ENCODE peak calls at places on chromosomes 16 and 17, in four cellular contexts. One of them, this sample, is unnamed.

GRCh38 chr17:39675390-39676082 is 7.3 kb downstream of the PNMT start:
- DNase-seq in effector CD4-positive, alpha-beta T cell: no peak
- DNase-seq in Daoy: no peak
- DNase-seq in activated CD4-positive, alpha-beta T cell treated with anti-CD3 and anti-CD28 coated beads for 24 hours: no peak
- DNase-seq in this sample: no peak

GRCh38 chr16:11009027-11009755 is 64.8 kb downstream of the CLEC16A start:
- DNase-seq in activated CD4-positive, alpha-beta T cell treated with anti-CD3 and anti-CD28 coated beads for 24 hours: no peak
- DNase-seq in Daoy: no peak
- DNase-seq in effector CD4-positive, alpha-beta T cell: no peak
- DNase-seq in this sample: no peak

GRCh38 chr17:57609125-57609877 is 135.8 kb downstream of the CCDC182 start:
- DNase-seq in Daoy: no peak
- DNase-seq in activated CD4-positive, alpha-beta T cell treated with anti-CD3 and anti-CD28 coated beads for 24 hours: no peak
- DNase-seq in effector CD4-positive, alpha-beta T cell: no peak
- DNase-seq in this sample: no peak

GRCh38 chr17:69654981-69655581 is 240.6 kb downstream of the MAP2K6 start:
- DNase-seq in activated CD4-positive, alpha-beta T cell treated with anti-CD3 and anti-CD28 coated beads for 24 hours: no peak
- DNase-seq in effector CD4-positive, alpha-beta T cell: no peak
- DNase-seq in Daoy: peak; percentile 31
- DNase-seq in this sample: no peak

GRCh38 chr17:30413109-30413508 is 34.4 kb downstream of the CPD start:
- DNase-seq in activated CD4-positive, alpha-beta T cell treated with anti-CD3 and anti-CD28 coated beads for 24 hours: no peak
- DNase-seq in effector CD4-positive, alpha-beta T cell: no peak
- DNase-seq in Daoy: peak; percentile 19
- DNase-seq in this sample: no peak

GRCh38 chr17:37490022-37490587 is 414 bp downstream of the DUSP14 start:
- DNase-seq in activated CD4-positive, alpha-beta T cell treated with anti-CD3 and anti-CD28 coated beads for 24 hours: peak; percentile 53
- DNase-seq in effector CD4-positive, alpha-beta T cell: peak; percentile 63
- DNase-seq in Daoy: peak; percentile 74
- DNase-seq in this sample: peak; percentile 79

GRCh38 chr17:66684256-66684655 is 150.7 kb upstream of the CACNG5 start:
- DNase-seq in effector CD4-positive, alpha-beta T cell: no peak
- DNase-seq in activated CD4-positive, alpha-beta T cell treated with anti-CD3 and anti-CD28 coated beads for 24 hours: no peak
- DNase-seq in Daoy: no peak
- DNase-seq in this sample: no peak

GRCh38 chr17:66021757-66022156 is 170.2 kb downstream of the CEP112 start:
- DNase-seq in Daoy: no peak
- DNase-seq in effector CD4-positive, alpha-beta T cell: no peak
- DNase-seq in activated CD4-positive, alpha-beta T cell treated with anti-CD3 and anti-CD28 coated beads for 24 hours: no peak
- DNase-seq in this sample: no peak

GRCh38 chr17:16939606-16940115 is 32.3 kb downstream of the TNFRSF13B start:
- DNase-seq in activated CD4-positive, alpha-beta T cell treated with anti-CD3 and anti-CD28 coated beads for 24 hours: no peak
- DNase-seq in Daoy: no peak
- DNase-seq in effector CD4-positive, alpha-beta T cell: no peak
- DNase-seq in this sample: no peak

GRCh38 chr17:74916136-74916850 is 6.8 kb downstream of the USH1G start:
- DNase-seq in activated CD4-positive, alpha-beta T cell treated with anti-CD3 and anti-CD28 coated beads for 24 hours: no peak
- DNase-seq in Daoy: no peak
- DNase-seq in effector CD4-positive, alpha-beta T cell: no peak
- DNase-seq in this sample: no peak

GRCh38 chr17:61075988-61076387 is 323.7 kb upstream of the TBX2 start:
- DNase-seq in activated CD4-positive, alpha-beta T cell treated with anti-CD3 and anti-CD28 coated beads for 24 hours: no peak
- DNase-seq in effector CD4-positive, alpha-beta T cell: no peak
- DNase-seq in Daoy: no peak
- DNase-seq in this sample: no peak

GRCh38 chr16:12119562-12119961 is 143.0 kb downstream of the SNX29 start:
- DNase-seq in effector CD4-positive, alpha-beta T cell: no peak
- DNase-seq in activated CD4-positive, alpha-beta T cell treated with anti-CD3 and anti-CD28 coated beads for 24 hours: no peak
- DNase-seq in Daoy: no peak
- DNase-seq in this sample: no peak

GRCh38 chr16:30839523-30840227 is 52.7 kb upstream of the ZNF629 start:
- DNase-seq in Daoy: no peak
- DNase-seq in effector CD4-positive, alpha-beta T cell: no peak
- DNase-seq in activated CD4-positive, alpha-beta T cell treated with anti-CD3 and anti-CD28 coated beads for 24 hours: no peak
- DNase-seq in this sample: no peak

GRCh38 chr17:39738568-39738901 is 797 bp downstream of the GRB7 start:
- DNase-seq in Daoy: peak; percentile 28
- DNase-seq in effector CD4-positive, alpha-beta T cell: peak; percentile 43
- DNase-seq in activated CD4-positive, alpha-beta T cell treated with anti-CD3 and anti-CD28 coated beads for 24 hours: peak; percentile 28
- DNase-seq in this sample: no peak

GRCh38 chr17:79340286-79340685 is 265.7 kb downstream of the ENGASE start:
- DNase-seq in effector CD4-positive, alpha-beta T cell: no peak
- DNase-seq in activated CD4-positive, alpha-beta T cell treated with anti-CD3 and anti-CD28 coated beads for 24 hours: no peak
- DNase-seq in Daoy: no peak
- DNase-seq in this sample: peak; percentile 52

GRCh38 chr16:21324267-21324666 is 46.2 kb upstream of the CRYM start:
- DNase-seq in effector CD4-positive, alpha-beta T cell: no peak
- DNase-seq in Daoy: no peak
- DNase-seq in activated CD4-positive, alpha-beta T cell treated with anti-CD3 and anti-CD28 coated beads for 24 hours: no peak
- DNase-seq in this sample: no peak

GRCh38 chr17:72152392-72152727 is 31.5 kb downstream of the SOX9 start:
- DNase-seq in effector CD4-positive, alpha-beta T cell: no peak
- DNase-seq in Daoy: no peak
- DNase-seq in activated CD4-positive, alpha-beta T cell treated with anti-CD3 and anti-CD28 coated beads for 24 hours: no peak
- DNase-seq in this sample: no peak

GRCh38 chr17:69245617-69246016 is 17.0 kb upstream of the ABCA10 start:
- DNase-seq in effector CD4-positive, alpha-beta T cell: no peak
- DNase-seq in activated CD4-positive, alpha-beta T cell treated with anti-CD3 and anti-CD28 coated beads for 24 hours: no peak
- DNase-seq in Daoy: no peak
- DNase-seq in this sample: peak; percentile 25

GRCh38 chr16:87034317-87034716 is 282.9 kb downstream of the C16orf95 start:
- DNase-seq in Daoy: no peak
- DNase-seq in activated CD4-positive, alpha-beta T cell treated with anti-CD3 and anti-CD28 coated beads for 24 hours: no peak
- DNase-seq in effector CD4-positive, alpha-beta T cell: no peak
- DNase-seq in this sample: no peak

GRCh38 chr17:81712468-81713003 is 452 bp downstream of the SLC25A10 start:
- DNase-seq in effector CD4-positive, alpha-beta T cell: no peak
- DNase-seq in Daoy: peak; percentile 60
- DNase-seq in activated CD4-positive, alpha-beta T cell treated with anti-CD3 and anti-CD28 coated beads for 24 hours: no peak
- DNase-seq in this sample: no peak

GRCh38 chr16:56985288-56985961 is 3.9 kb upstream of the NLRC5 start:
- DNase-seq in activated CD4-positive, alpha-beta T cell treated with anti-CD3 and anti-CD28 coated beads for 24 hours: no peak
- DNase-seq in effector CD4-positive, alpha-beta T cell: no peak
- DNase-seq in Daoy: peak; percentile 82
- DNase-seq in this sample: no peak

GRCh38 chr16:50281391-50282009 is 15.1 kb downstream of the ADCY7 start:
- DNase-seq in activated CD4-positive, alpha-beta T cell treated with anti-CD3 and anti-CD28 coated beads for 24 hours: no peak
- DNase-seq in effector CD4-positive, alpha-beta T cell: no peak
- DNase-seq in Daoy: no peak
- DNase-seq in this sample: no peak

GRCh38 chr17:44267818-44268490 is at the start of gene SLC4A1:
- DNase-seq in effector CD4-positive, alpha-beta T cell: no peak
- DNase-seq in Daoy: no peak
- DNase-seq in activated CD4-positive, alpha-beta T cell treated with anti-CD3 and anti-CD28 coated beads for 24 hours: no peak
- DNase-seq in this sample: no peak

GRCh38 chr17:19741832-19742457 is 6.2 kb downstream of the ALDH3A1 start:
- DNase-seq in effector CD4-positive, alpha-beta T cell: no peak
- DNase-seq in Daoy: no peak
- DNase-seq in activated CD4-positive, alpha-beta T cell treated with anti-CD3 and anti-CD28 coated beads for 24 hours: no peak
- DNase-seq in this sample: no peak

GRCh38 chr16:20774703-20775362 is 11.0 kb downstream of the ACSM3 start:
- DNase-seq in effector CD4-positive, alpha-beta T cell: peak; percentile 35
- DNase-seq in activated CD4-positive, alpha-beta T cell treated with anti-CD3 and anti-CD28 coated beads for 24 hours: peak; percentile 18
- DNase-seq in Daoy: peak; percentile 74
- DNase-seq in this sample: peak; percentile 36

GRCh38 chr17:75685508-75685907 is 18.4 kb downstream of the SAP30BP start:
- DNase-seq in activated CD4-positive, alpha-beta T cell treated with anti-CD3 and anti-CD28 coated beads for 24 hours: no peak
- DNase-seq in effector CD4-positive, alpha-beta T cell: no peak
- DNase-seq in Daoy: no peak
- DNase-seq in this sample: no peak

GRCh38 chr16:12426122-12426521 is 377.6 kb downstream of the CPPED1 start:
- DNase-seq in effector CD4-positive, alpha-beta T cell: no peak
- DNase-seq in Daoy: peak; percentile 57
- DNase-seq in activated CD4-positive, alpha-beta T cell treated with anti-CD3 and anti-CD28 coated beads for 24 hours: no peak
- DNase-seq in this sample: no peak

GRCh38 chr17:69643686-69644085 is 229.2 kb downstream of the MAP2K6 start:
- DNase-seq in activated CD4-positive, alpha-beta T cell treated with anti-CD3 and anti-CD28 coated beads for 24 hours: no peak
- DNase-seq in effector CD4-positive, alpha-beta T cell: no peak
- DNase-seq in Daoy: no peak
- DNase-seq in this sample: no peak

GRCh38 chr17:9022553-9023388 is 1.5 kb downstream of the NTN1 start:
- DNase-seq in effector CD4-positive, alpha-beta T cell: no peak
- DNase-seq in Daoy: no peak
- DNase-seq in activated CD4-positive, alpha-beta T cell treated with anti-CD3 and anti-CD28 coated beads for 24 hours: no peak
- DNase-seq in this sample: peak; percentile 37

GRCh38 chr16:74760007-74760767 is 14.4 kb downstream of the FA2H start:
- DNase-seq in effector CD4-positive, alpha-beta T cell: no peak
- DNase-seq in activated CD4-positive, alpha-beta T cell treated with anti-CD3 and anti-CD28 coated beads for 24 hours: no peak
- DNase-seq in Daoy: peak; percentile 47
- DNase-seq in this sample: no peak

GRCh38 chr17:44642861-44643260 is 13.4 kb upstream of the MEIOC start:
- DNase-seq in Daoy: no peak
- DNase-seq in effector CD4-positive, alpha-beta T cell: no peak
- DNase-seq in activated CD4-positive, alpha-beta T cell treated with anti-CD3 and anti-CD28 coated beads for 24 hours: no peak
- DNase-seq in this sample: no peak

GRCh38 chr17:38879878-38880727 is 10.2 kb downstream of the LASP1 start:
- DNase-seq in effector CD4-positive, alpha-beta T cell: no peak
- DNase-seq in Daoy: peak; percentile 90
- DNase-seq in activated CD4-positive, alpha-beta T cell treated with anti-CD3 and anti-CD28 coated beads for 24 hours: no peak
- DNase-seq in this sample: no peak

GRCh38 chr16:17476414-17477259 is 5.9 kb upstream of the XYLT1 start:
- DNase-seq in effector CD4-positive, alpha-beta T cell: no peak
- DNase-seq in Daoy: peak; percentile 41
- DNase-seq in activated CD4-positive, alpha-beta T cell treated with anti-CD3 and anti-CD28 coated beads for 24 hours: no peak
- DNase-seq in this sample: no peak

GRCh38 chr16:50067290-50067853 is 1.6 kb downstream of the HEATR3 start:
- DNase-seq in effector CD4-positive, alpha-beta T cell: peak; percentile 12
- DNase-seq in activated CD4-positive, alpha-beta T cell treated with anti-CD3 and anti-CD28 coated beads for 24 hours: no peak
- DNase-seq in Daoy: peak; percentile 37
- DNase-seq in this sample: no peak

GRCh38 chr17:56930739-56931337 is 17.0 kb upstream of the TRIM25 start:
- DNase-seq in effector CD4-positive, alpha-beta T cell: no peak
- DNase-seq in Daoy: no peak
- DNase-seq in activated CD4-positive, alpha-beta T cell treated with anti-CD3 and anti-CD28 coated beads for 24 hours: no peak
- DNase-seq in this sample: no peak

GRCh38 chr17:62064791-62065563 is at the start of gene MED13:
- DNase-seq in activated CD4-positive, alpha-beta T cell treated with anti-CD3 and anti-CD28 coated beads for 24 hours: peak; percentile 18
- DNase-seq in effector CD4-positive, alpha-beta T cell: peak; percentile 56
- DNase-seq in Daoy: peak; percentile 48
- DNase-seq in this sample: peak; percentile 71

This sample was measured in GM06990.